ENCODE peak calls at places on chromosomes 5 and 9, in seven cellular contexts. One of them, this sample, is unnamed.

GRCh38 chr9:93666279-93666784 is 89.9 kb downstream of the PHF2 start:
- DNase-seq in ovary: peak
- DNase-seq in H4: no peak
- DNase-seq in stimulated activated CD8-positive, alpha-beta memory T cell treated with anti-CD3 and anti-CD28 coated beads, Interleukin-7, amount 100 ng/mL, for 24 hours: no peak
- DNase-seq in SHP77: no peak
- DNase-seq in iris pigment epithelial cell: no peak
- DNase-seq in stimulated activated CD4-positive, alpha-beta T cell treated with anti-CD3 and anti-CD28 coated beads, Interleukin-12 subunit alpha, Interleukin-12 subunit beta, amount 100 ng/mL, for 48 hours: no peak
- DNase-seq in this sample: no peak

GRCh38 chr9:121133104-121133816 is 58.5 kb downstream of the CNTRL start:
- DNase-seq in ovary: no peak
- DNase-seq in H4: no peak
- DNase-seq in stimulated activated CD8-positive, alpha-beta memory T cell treated with anti-CD3 and anti-CD28 coated beads, Interleukin-7, amount 100 ng/mL, for 24 hours: peak
- DNase-seq in SHP77: peak
- DNase-seq in iris pigment epithelial cell: no peak
- DNase-seq in stimulated activated CD4-positive, alpha-beta T cell treated with anti-CD3 and anti-CD28 coated beads, Interleukin-12 subunit alpha, Interleukin-12 subunit beta, amount 100 ng/mL, for 48 hours: peak
- DNase-seq in this sample: peak

GRCh38 chr5:94928891-94929290 is 310.4 kb downstream of the SLF1 start:
- DNase-seq in ovary: no peak
- DNase-seq in H4: no peak
- DNase-seq in stimulated activated CD8-positive, alpha-beta memory T cell treated with anti-CD3 and anti-CD28 coated beads, Interleukin-7, amount 100 ng/mL, for 24 hours: no peak
- DNase-seq in SHP77: no peak
- DNase-seq in iris pigment epithelial cell: peak
- DNase-seq in stimulated activated CD4-positive, alpha-beta T cell treated with anti-CD3 and anti-CD28 coated beads, Interleukin-12 subunit alpha, Interleukin-12 subunit beta, amount 100 ng/mL, for 48 hours: no peak
- DNase-seq in this sample: peak

GRCh38 chr5:141822134-141822533 is 56.1 kb downstream of the PCDH1 start:
- DNase-seq in ovary: no peak
- DNase-seq in H4: peak
- DNase-seq in stimulated activated CD8-positive, alpha-beta memory T cell treated with anti-CD3 and anti-CD28 coated beads, Interleukin-7, amount 100 ng/mL, for 24 hours: no peak
- DNase-seq in SHP77: no peak
- DNase-seq in iris pigment epithelial cell: peak
- DNase-seq in stimulated activated CD4-positive, alpha-beta T cell treated with anti-CD3 and anti-CD28 coated beads, Interleukin-12 subunit alpha, Interleukin-12 subunit beta, amount 100 ng/mL, for 48 hours: no peak
- DNase-seq in this sample: peak

GRCh38 chr9:135306699-135307098 is 172.9 kb upstream of the PPP1R26 start:
- DNase-seq in ovary: no peak
- DNase-seq in H4: no peak
- DNase-seq in stimulated activated CD8-positive, alpha-beta memory T cell treated with anti-CD3 and anti-CD28 coated beads, Interleukin-7, amount 100 ng/mL, for 24 hours: no peak
- DNase-seq in SHP77: no peak
- DNase-seq in iris pigment epithelial cell: no peak
- DNase-seq in stimulated activated CD4-positive, alpha-beta T cell treated with anti-CD3 and anti-CD28 coated beads, Interleukin-12 subunit alpha, Interleukin-12 subunit beta, amount 100 ng/mL, for 48 hours: no peak
- DNase-seq in this sample: no peak

GRCh38 chr9:91420471-91421021 is 3.1 kb downstream of the NFIL3 start:
- DNase-seq in ovary: no peak
- DNase-seq in H4: no peak
- DNase-seq in stimulated activated CD8-positive, alpha-beta memory T cell treated with anti-CD3 and anti-CD28 coated beads, Interleukin-7, amount 100 ng/mL, for 24 hours: no peak
- DNase-seq in SHP77: no peak
- DNase-seq in iris pigment epithelial cell: no peak
- DNase-seq in stimulated activated CD4-positive, alpha-beta T cell treated with anti-CD3 and anti-CD28 coated beads, Interleukin-12 subunit alpha, Interleukin-12 subunit beta, amount 100 ng/mL, for 48 hours: no peak
- DNase-seq in this sample: peak

GRCh38 chr5:177339107-177339638 is 12.3 kb downstream of the LMAN2 start:
- DNase-seq in ovary: no peak
- DNase-seq in H4: no peak
- DNase-seq in stimulated activated CD8-positive, alpha-beta memory T cell treated with anti-CD3 and anti-CD28 coated beads, Interleukin-7, amount 100 ng/mL, for 24 hours: no peak
- DNase-seq in SHP77: no peak
- DNase-seq in iris pigment epithelial cell: no peak
- DNase-seq in stimulated activated CD4-positive, alpha-beta T cell treated with anti-CD3 and anti-CD28 coated beads, Interleukin-12 subunit alpha, Interleukin-12 subunit beta, amount 100 ng/mL, for 48 hours: no peak
- DNase-seq in this sample: peak

GRCh38 chr9:131422241-131422792 is 28.4 kb downstream of the PRRC2B start:
- DNase-seq in ovary: peak
- DNase-seq in H4: no peak
- DNase-seq in stimulated activated CD8-positive, alpha-beta memory T cell treated with anti-CD3 and anti-CD28 coated beads, Interleukin-7, amount 100 ng/mL, for 24 hours: no peak
- DNase-seq in SHP77: peak
- DNase-seq in iris pigment epithelial cell: no peak
- DNase-seq in stimulated activated CD4-positive, alpha-beta T cell treated with anti-CD3 and anti-CD28 coated beads, Interleukin-12 subunit alpha, Interleukin-12 subunit beta, amount 100 ng/mL, for 48 hours: no peak
- DNase-seq in this sample: peak

GRCh38 chr9:96460470-96460869 is 10.5 kb downstream of the HABP4 start:
- DNase-seq in ovary: no peak
- DNase-seq in H4: no peak
- DNase-seq in stimulated activated CD8-positive, alpha-beta memory T cell treated with anti-CD3 and anti-CD28 coated beads, Interleukin-7, amount 100 ng/mL, for 24 hours: no peak
- DNase-seq in SHP77: no peak
- DNase-seq in iris pigment epithelial cell: no peak
- DNase-seq in stimulated activated CD4-positive, alpha-beta T cell treated with anti-CD3 and anti-CD28 coated beads, Interleukin-12 subunit alpha, Interleukin-12 subunit beta, amount 100 ng/mL, for 48 hours: no peak
- DNase-seq in this sample: no peak

GRCh38 chr9:2420488-2421056 is 201.0 kb upstream of the VLDLR start:
- DNase-seq in ovary: no peak
- DNase-seq in H4: no peak
- DNase-seq in stimulated activated CD8-positive, alpha-beta memory T cell treated with anti-CD3 and anti-CD28 coated beads, Interleukin-7, amount 100 ng/mL, for 24 hours: no peak
- DNase-seq in SHP77: no peak
- DNase-seq in iris pigment epithelial cell: no peak
- DNase-seq in stimulated activated CD4-positive, alpha-beta T cell treated with anti-CD3 and anti-CD28 coated beads, Interleukin-12 subunit alpha, Interleukin-12 subunit beta, amount 100 ng/mL, for 48 hours: no peak
- DNase-seq in this sample: no peak

GRCh38 chr5:139667730-139668063 is 19.5 kb downstream of the CXXC5 start:
- DNase-seq in ovary: no peak
- DNase-seq in H4: no peak
- DNase-seq in stimulated activated CD8-positive, alpha-beta memory T cell treated with anti-CD3 and anti-CD28 coated beads, Interleukin-7, amount 100 ng/mL, for 24 hours: no peak
- DNase-seq in SHP77: no peak
- DNase-seq in iris pigment epithelial cell: no peak
- DNase-seq in stimulated activated CD4-positive, alpha-beta T cell treated with anti-CD3 and anti-CD28 coated beads, Interleukin-12 subunit alpha, Interleukin-12 subunit beta, amount 100 ng/mL, for 48 hours: no peak
- DNase-seq in this sample: peak

GRCh38 chr9:91896513-91897121 is 53.4 kb downstream of the ROR2 start:
- DNase-seq in ovary: peak
- DNase-seq in H4: no peak
- DNase-seq in stimulated activated CD8-positive, alpha-beta memory T cell treated with anti-CD3 and anti-CD28 coated beads, Interleukin-7, amount 100 ng/mL, for 24 hours: no peak
- DNase-seq in SHP77: peak
- DNase-seq in iris pigment epithelial cell: peak
- DNase-seq in stimulated activated CD4-positive, alpha-beta T cell treated with anti-CD3 and anti-CD28 coated beads, Interleukin-12 subunit alpha, Interleukin-12 subunit beta, amount 100 ng/mL, for 48 hours: no peak
- DNase-seq in this sample: no peak

GRCh38 chr5:1110930-1111726 is 735 bp downstream of the SLC12A7 start:
- DNase-seq in ovary: peak
- DNase-seq in H4: no peak
- DNase-seq in stimulated activated CD8-positive, alpha-beta memory T cell treated with anti-CD3 and anti-CD28 coated beads, Interleukin-7, amount 100 ng/mL, for 24 hours: no peak
- DNase-seq in SHP77: no peak
- DNase-seq in iris pigment epithelial cell: no peak
- DNase-seq in stimulated activated CD4-positive, alpha-beta T cell treated with anti-CD3 and anti-CD28 coated beads, Interleukin-12 subunit alpha, Interleukin-12 subunit beta, amount 100 ng/mL, for 48 hours: no peak
- DNase-seq in this sample: no peak

GRCh38 chr5:124697912-124698690 is 48.3 kb downstream of the ZNF608 start:
- DNase-seq in ovary: no peak
- DNase-seq in H4: peak
- DNase-seq in stimulated activated CD8-positive, alpha-beta memory T cell treated with anti-CD3 and anti-CD28 coated beads, Interleukin-7, amount 100 ng/mL, for 24 hours: no peak
- DNase-seq in SHP77: no peak
- DNase-seq in iris pigment epithelial cell: no peak
- DNase-seq in stimulated activated CD4-positive, alpha-beta T cell treated with anti-CD3 and anti-CD28 coated beads, Interleukin-12 subunit alpha, Interleukin-12 subunit beta, amount 100 ng/mL, for 48 hours: no peak
- DNase-seq in this sample: no peak